ENCODE peak calls at places on chromosome 7, in seven cellular contexts. H is HepG2, G is AG09309, Z is lower lobe of right lung, Q is mammary epithelial cell, M is upper lobe of left lung, C is IMR-90. D is an unnamed sample.

GRCh38 chr7:77348371-77348813 is 67.8 kb downstream of the GSAP start:
- DNase-seq in C (peak), Z (no peak), M (no peak), Q (peak), H (no peak), G (peak), D (no peak)

GRCh38 chr7:107025449-107026103 is 18.9 kb upstream of the PRKAR2B start:
- DNase-seq in M (no peak), G (no peak), Q (no peak), H (no peak), C (peak), Z (no peak), D (no peak)

GRCh38 chr7:99614495-99614894 is 2.3 kb upstream of the ZSCAN25 start:
- DNase-seq in H (no peak), Z (no peak), G (no peak), Q (no peak), C (no peak), M (no peak), D (no peak)

GRCh38 chr7:108291791-108292440 is 161.8 kb upstream of the LAMB4 start:
- DNase-seq in G (no peak), Z (no peak), Q (no peak), C (no peak), M (no peak), H (no peak), D (no peak)

GRCh38 chr7:40584667-40585433 is 450.0 kb downstream of the SUGCT start:
- DNase-seq in H (no peak), Z (no peak), G (no peak), Q (peak), C (peak), M (no peak), D (no peak)

GRCh38 chr7:36862685-36863375 is 138.5 kb upstream of the AOAH start:
- DNase-seq in H (no peak), G (no peak), M (no peak), C (no peak), Q (peak), Z (no peak), D (no peak)

GRCh38 chr7:46459942-46460341 is 538.9 kb upstream of the IGFBP3 start:
- DNase-seq in G (no peak), H (no peak), Q (no peak), C (peak), M (no peak), Z (no peak), D (no peak)

GRCh38 chr7:34133983-34134782 is 228.8 kb downstream of the BMPER start:
- DNase-seq in H (peak), Z (no peak), M (no peak), G (peak), C (peak), Q (peak), D (no peak)

GRCh38 chr7:100867040-100867795 is at the start of gene TRIP6:
- DNase-seq in Q (peak), Z (peak), H (no peak), C (peak), M (peak), G (peak), D (peak)

GRCh38 chr7:30692882-30693281 is 10.6 kb upstream of the CRHR2 start:
- DNase-seq in Z (no peak), G (no peak), C (no peak), Q (no peak), H (no peak), M (no peak), D (no peak)

GRCh38 chr7:6106140-6106904 is 75.1 kb downstream of the ANKRD61 start:
- DNase-seq in H (peak), G (peak), M (no peak), C (peak), Z (no peak), Q (peak), D (no peak)

GRCh38 chr7:4472739-4473138 is 209.4 kb upstream of the FOXK1 start:
- DNase-seq in M (no peak), G (no peak), H (no peak), Q (no peak), C (no peak), Z (no peak), D (no peak)

GRCh38 chr7:139525750-139526149 is 2.3 kb downstream of the CLEC2L start:
- DNase-seq in Q (no peak), Z (no peak), M (no peak), G (no peak), C (no peak), H (no peak), D (no peak)

GRCh38 chr7:139525239-139525638 is 1.8 kb downstream of the CLEC2L start:
- DNase-seq in Q (no peak), Z (no peak), M (no peak), H (no peak), C (no peak), G (no peak), D (no peak)

GRCh38 chr7:139523199-139523941 is at the start of gene CLEC2L:
- DNase-seq in Z (no peak), M (peak), H (no peak), C (no peak), Q (no peak), G (no peak), D (no peak)

GRCh38 chr7:139522830-139523198 is 671 bp upstream of the CLEC2L start:
- DNase-seq in M (no peak), H (no peak), Q (no peak), Z (no peak), G (no peak), C (no peak), D (no peak)

DNA sequence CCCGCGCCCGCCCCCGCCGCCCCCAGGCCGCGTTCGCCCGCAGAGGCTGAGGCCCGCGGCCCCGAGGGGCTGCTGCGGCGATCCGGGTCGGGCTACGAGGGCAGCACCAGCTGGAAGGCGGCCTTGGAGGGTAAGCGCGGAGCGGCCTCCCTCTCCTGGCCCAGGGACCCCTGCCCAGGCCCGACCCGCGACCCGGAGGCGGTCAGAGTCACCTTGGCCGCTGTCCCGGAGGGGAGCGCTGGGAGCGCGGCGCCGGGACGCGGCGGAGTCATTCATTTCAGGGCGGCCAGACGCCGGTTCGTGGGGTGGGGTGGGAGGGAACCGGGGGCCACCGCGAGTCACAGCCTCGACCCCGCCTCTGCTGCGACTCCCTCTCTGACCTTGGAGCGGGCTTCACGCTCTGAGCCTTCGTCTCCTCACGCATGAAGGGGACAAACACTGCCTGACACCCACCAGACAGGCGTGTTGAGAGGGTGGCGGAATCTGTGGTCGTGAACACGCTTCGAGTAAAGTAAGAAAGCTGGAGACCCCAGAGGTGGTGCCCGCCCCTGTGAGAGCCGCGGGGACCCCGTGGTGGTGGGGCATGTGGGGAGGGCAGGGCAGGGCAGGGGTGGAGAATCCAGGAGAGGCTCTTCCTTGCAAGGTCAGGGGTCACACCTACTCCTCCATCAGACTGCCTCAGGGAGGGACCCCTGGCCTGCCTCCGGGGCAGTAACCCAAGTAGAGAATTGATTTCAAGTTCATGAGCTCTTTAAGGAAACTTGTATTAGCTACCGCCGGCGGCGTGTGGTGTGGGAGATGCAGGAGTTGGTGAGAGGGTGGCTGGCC is 717 bp downstream of the CLEC2L start:
- DNase-seq in Q (no peak), M (peak), C (no peak), G (no peak), H (no peak), Z (no peak), D (no peak)
- TF ChIP-seq CTCF in Q (no peak), M (no peak), C (no peak), G (no peak), H (no peak), Z (no peak), D (no peak)

GRCh38 chr7:118245267-118246040 is 20.9 kb downstream of the ANKRD7 start:
- DNase-seq in G (no peak), Z (no peak), H (no peak), C (no peak), M (no peak), Q (no peak), D (no peak)

GRCh38 chr7:118252087-118252486 is 27.6 kb downstream of the ANKRD7 start:
- DNase-seq in H (no peak), C (no peak), Q (no peak), G (no peak), Z (no peak), M (no peak), D (no peak)

GRCh38 chr7:118250860-118251494 is 26.5 kb downstream of the ANKRD7 start:
- DNase-seq in M (no peak), C (no peak), Z (no peak), G (no peak), Q (no peak), H (no peak), D (no peak)
- TF ChIP-seq CTCF in M (no peak), C (peak), Z (no peak), G (peak), Q (peak), H (no peak), D (peak)

DNA sequence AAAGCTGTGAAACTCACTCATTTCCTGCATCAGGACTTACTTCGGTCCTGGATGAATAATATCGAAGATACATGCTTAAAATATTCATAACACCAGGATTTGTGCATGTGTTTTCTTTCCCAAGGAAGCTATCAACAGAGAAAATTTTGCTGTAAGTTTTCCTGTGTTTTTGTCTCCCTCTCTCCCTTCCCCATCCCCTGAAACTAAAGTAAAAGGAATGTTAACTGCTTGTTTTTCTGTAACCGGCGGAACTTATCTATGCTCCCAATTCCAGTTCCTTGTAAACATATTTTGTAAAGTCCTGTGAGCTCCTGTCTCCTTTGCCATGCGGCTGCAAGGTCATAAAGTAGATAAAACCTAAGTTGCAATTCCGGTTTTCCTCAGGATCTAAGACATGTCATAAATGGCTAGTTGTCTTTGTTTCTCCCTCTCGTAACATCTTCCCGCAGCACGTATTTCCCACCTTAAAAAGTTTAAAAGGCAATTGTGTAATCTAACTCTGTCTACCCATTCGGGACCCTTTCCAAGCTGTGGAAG is 79.0 kb upstream of the POM121L12 start:
- DNase-seq in G (no peak), M (no peak), Z (no peak), Q (no peak), H (no peak), C (no peak), D (no peak)
- TF ChIP-seq CTCF in G (no peak), M (no peak), Z (no peak), Q (no peak), H (no peak), C (no peak), D (no peak)

GRCh38 chr7:154696556-154696955 is 306.4 kb downstream of the PAXIP1 start:
- DNase-seq in C (no peak), Q (no peak), G (no peak), Z (no peak), H (no peak), M (no peak), D (no peak)

GRCh38 chr7:154693646-154694045 is 309.3 kb downstream of the PAXIP1 start:
- DNase-seq in C (no peak), M (no peak), Q (no peak), Z (no peak), H (no peak), G (no peak), D (no peak)

GRCh38 chr7:154699421-154699820 is 303.5 kb downstream of the PAXIP1 start:
- DNase-seq in M (no peak), G (no peak), C (no peak), H (no peak), Z (no peak), Q (no peak), D (no peak)

GRCh38 chr7:154695836-154696235 is 307.1 kb downstream of the PAXIP1 start:
- DNase-seq in Z (no peak), Q (no peak), M (peak), C (no peak), G (no peak), H (no peak), D (no peak)

DNA sequence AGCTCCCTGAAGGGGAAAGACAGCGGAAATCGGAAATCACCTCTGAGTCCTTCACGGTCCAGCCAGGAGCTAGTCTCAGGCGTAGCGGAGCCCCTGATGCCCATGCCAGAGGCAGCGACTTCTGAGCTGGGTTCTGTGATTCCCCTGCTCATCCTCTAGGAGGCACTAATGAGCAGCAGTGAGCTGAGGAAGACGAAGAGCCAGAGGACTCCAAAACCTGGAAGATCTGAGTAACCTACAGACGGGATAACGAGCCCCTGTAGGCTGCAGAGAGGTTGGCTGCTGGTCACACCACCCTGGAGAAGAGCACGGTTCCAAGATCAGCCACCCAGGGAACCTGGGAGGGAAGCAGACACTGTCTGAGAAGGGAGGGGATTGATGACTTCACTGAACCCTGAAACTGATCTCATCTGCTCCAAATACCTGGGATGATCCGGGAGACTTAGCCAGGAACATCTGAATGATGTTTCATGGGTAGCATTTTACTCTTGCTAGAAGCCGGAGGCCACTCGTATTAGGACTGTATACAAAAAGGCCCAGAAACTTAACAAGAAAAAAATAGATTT is 304.1 kb downstream of the PAXIP1 start:
- DNase-seq in M (no peak), Q (no peak), Z (no peak), C (no peak), H (peak), G (no peak), D (no peak)
- TF ChIP-seq CTCF in M (no peak), Q (no peak), Z (peak), C (no peak), H (peak), G (no peak), D (peak)